ENCODE peak calls at places on chromosomes 3 and 15, in ten cellular contexts. R is IMR-90, Q is H9, L is mesenchymal stem cell, E is A549, N is fibroblast of lung, C is HCT116, S is hepatocyte, Z is DND-41, H is neural progenitor cell. T is an unnamed sample.

GRCh38 chr3:38590521-38590920 is 59.0 kb downstream of the SCN5A start:
- DNase-seq in S (no peak), Q (no peak), Z (no peak), N (no peak), H (no peak), C (no peak), E (no peak), L (no peak), R (no peak), T (no peak)

GRCh38 chr15:83127547-83128150 is 20.2 kb downstream of the TM6SF1 start:
- DNase-seq in S (no peak), R (no peak), L (no peak), E (no peak), Q (no peak), Z (no peak), H (no peak), N (no peak), C (no peak), T (no peak)

GRCh38 chr15:88932271-88932874 is 19.2 kb upstream of the MFGE8 start:
- DNase-seq in L (no peak), C (no peak), H (no peak), R (no peak), S (no peak), Q (no peak), N (peak), Z (no peak), E (no peak), T (no peak)

GRCh38 chr3:149736180-149737100 is 15.8 kb downstream of the COMMD2 start:
- DNase-seq in E (no peak), S (no peak), Z (no peak), Q (no peak), H (no peak), R (peak), N (peak), C (peak), L (peak), T (no peak)

GRCh38 chr15:41832875-41833274 is 5.0 kb downstream of the JMJD7 start:
- DNase-seq in S (no peak), R (no peak), L (no peak), E (no peak), H (no peak), Z (no peak), C (no peak), Q (no peak), N (no peak), T (peak)

GRCh38 chr3:147120029-147120428 is 286.3 kb downstream of the ZIC4 start:
- DNase-seq in Z (no peak), C (no peak), S (peak), N (peak), Q (no peak), H (no peak), E (no peak), L (peak), R (peak), T (no peak)

GRCh38 chr3:111577798-111578685 is 17.1 kb downstream of the ZBED2 start:
- DNase-seq in S (peak), Q (no peak), E (peak), C (peak), N (peak), Z (no peak), L (peak), R (peak), H (peak), T (peak)

GRCh38 chr3:39637807-39638206 is 170.3 kb downstream of the MOBP start:
- DNase-seq in L (peak), H (no peak), Z (no peak), N (peak), Q (no peak), S (peak), R (peak), E (peak), C (peak), T (no peak)

GRCh38 chr15:48493084-48493762 is 152.3 kb downstream of the FBN1 start:
- DNase-seq in Q (no peak), S (no peak), N (peak), L (peak), Z (no peak), C (no peak), R (peak), E (no peak), H (no peak), T (peak)

GRCh38 chr3:119604878-119605277 is 7.2 kb downstream of the PLA1A start:
- DNase-seq in R (peak), H (no peak), S (no peak), Z (no peak), E (no peak), C (no peak), N (peak), Q (no peak), L (no peak), T (peak)

GRCh38 chr15:63915888-63916731 is 82.4 kb upstream of the HERC1 start:
- DNase-seq in H (peak), N (peak), Z (no peak), S (no peak), E (peak), R (peak), Q (peak), L (no peak), C (no peak), T (peak)

GRCh38 chr3:54427951-54428871 is 305.9 kb downstream of the CACNA2D3 start:
- DNase-seq in Q (peak), R (peak), N (peak), L (peak), H (peak), C (peak), S (peak), Z (peak), E (peak), T (peak)

GRCh38 chr3:23819599-23820360 is 14.0 kb downstream of the UBE2E1 start:
- DNase-seq in E (no peak), R (no peak), Q (no peak), N (no peak), L (no peak), Z (no peak), S (no peak), C (no peak), H (peak), T (no peak)

GRCh38 chr3:102156426-102156825 is 278.4 kb upstream of the ZPLD1 start:
- DNase-seq in H (no peak), Z (no peak), E (peak), L (peak), S (peak), C (no peak), R (peak), N (peak), Q (no peak), T (no peak)

GRCh38 chr15:38130739-38131498 is 121.7 kb upstream of the SPRED1 start:
- DNase-seq in C (no peak), Q (no peak), H (peak), Z (no peak), S (peak), N (peak), R (peak), L (peak), E (no peak), T (peak)

GRCh38 chr3:155629006-155629405 is 115.9 kb downstream of the PLCH1 start:
- DNase-seq in C (no peak), Z (no peak), E (no peak), R (no peak), S (no peak), H (no peak), Q (no peak), N (no peak), L (no peak), T (no peak)

GRCh38 chr3:52289747-52290595 is 2.3 kb downstream of the GLYCTK start:
- DNase-seq in E (no peak), Q (no peak), L (no peak), N (no peak), H (no peak), C (no peak), Z (no peak), R (no peak), S (peak), T (peak)

GRCh38 chr15:64883997-64884511 is 27.6 kb upstream of the ANKDD1A start:
- DNase-seq in Q (peak), Z (peak), E (peak), C (no peak), R (peak), S (peak), H (no peak), L (peak), N (peak), T (peak)

GRCh38 chr15:73677146-73677607 is 7.0 kb upstream of the CD276 start:
- DNase-seq in L (peak), N (peak), E (peak), S (peak), C (peak), Q (peak), Z (peak), R (peak), H (peak), T (peak)

GRCh38 chr3:152328841-152329240 is 60.1 kb downstream of the MBNL1 start:
- DNase-seq in L (peak), C (peak), H (no peak), N (peak), Q (no peak), E (peak), R (peak), Z (no peak), S (peak), T (peak)

GRCh38 chr3:160616311-160616710 is 50.9 kb upstream of the KPNA4 start:
- DNase-seq in L (peak), E (no peak), H (no peak), R (peak), Q (no peak), C (no peak), S (no peak), N (peak), Z (no peak), T (no peak)
- H3K4me2 ChIP-seq in L (no peak), E (no peak), H (no peak), R (no peak), Q (no peak), C (no peak), S (no peak), N (no peak), Z (no peak), T (no peak)

DNA sequence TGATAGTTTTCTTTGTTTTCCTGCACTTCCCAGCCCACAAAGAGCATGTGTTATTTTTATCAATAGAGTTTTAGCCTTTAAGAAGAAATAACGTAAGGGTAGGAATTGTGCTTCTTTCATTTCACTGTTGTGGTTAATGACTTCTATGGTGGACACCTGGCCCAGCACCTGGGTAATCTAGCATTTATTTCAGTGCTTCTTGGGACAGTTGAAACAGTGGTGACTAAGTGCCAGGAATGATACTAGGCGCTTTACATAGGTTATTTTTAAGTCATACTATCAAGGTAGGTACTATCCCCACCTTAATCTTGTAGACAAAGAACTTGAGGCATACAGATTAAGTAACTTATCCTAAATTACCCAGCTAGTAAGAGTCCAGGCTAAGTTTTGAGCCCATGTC is 243.8 kb downstream of the SOX2 start:
- DNase-seq in C (no peak), N (no peak), Z (no peak), S (no peak), H (no peak), Q (no peak), L (no peak), R (no peak), E (no peak), T (no peak)
- H3K4me2 ChIP-seq in C (no peak), N (no peak), Z (no peak), S (no peak), H (no peak), Q (no peak), L (no peak), R (no peak), E (no peak), T (no peak)

GRCh38 chr15:80587816-80588456 is 107.2 kb upstream of the ABHD17C start:
- DNase-seq in N (peak), Q (peak), C (no peak), L (peak), S (no peak), Z (no peak), E (no peak), R (peak), H (no peak), T (no peak)
- H3K4me2 ChIP-seq in N (peak), Q (no peak), C (peak), L (no peak), S (no peak), Z (no peak), E (peak), R (no peak), H (no peak), T (peak)

DNA sequence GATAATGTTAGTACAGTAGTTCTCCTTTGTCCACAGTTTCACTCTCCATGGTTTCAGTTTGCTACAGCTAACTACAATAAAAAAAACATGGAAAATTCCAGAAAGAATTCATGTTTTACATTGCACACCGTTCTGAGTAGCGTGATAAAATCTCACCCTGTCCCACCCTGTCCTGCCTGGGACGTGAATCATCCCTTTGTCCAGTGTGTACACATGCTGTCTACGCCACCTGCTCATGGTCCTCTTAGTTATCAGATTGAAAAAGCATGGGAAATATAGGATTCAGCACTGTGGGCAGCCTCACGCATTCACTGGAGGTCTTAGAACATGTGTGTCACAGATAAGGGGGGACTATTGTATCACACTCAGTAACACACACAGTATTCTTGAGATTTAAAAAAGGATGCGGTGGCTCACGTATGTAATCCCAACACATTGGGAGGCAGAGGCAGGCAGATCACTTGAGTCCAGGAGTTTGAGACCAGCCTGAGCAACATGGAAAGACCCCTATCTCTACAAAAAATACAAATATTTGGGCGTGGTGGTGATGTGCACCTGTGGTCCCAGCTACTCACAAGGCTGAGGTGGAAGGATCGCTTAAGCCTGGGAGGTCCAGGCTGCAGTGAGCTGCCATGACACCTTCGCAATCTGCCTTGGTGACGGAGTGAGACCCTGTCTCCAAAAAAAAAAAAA is 8.7 kb upstream of the FLNB start:
- DNase-seq in Z (no peak), L (no peak), S (peak), N (peak), Q (no peak), E (no peak), R (no peak), C (no peak), H (no peak), T (peak)
- H3K4me2 ChIP-seq in Z (no peak), L (no peak), S (peak), N (no peak), Q (no peak), E (peak), R (no peak), C (no peak), H (no peak), T (no peak)

DNA sequence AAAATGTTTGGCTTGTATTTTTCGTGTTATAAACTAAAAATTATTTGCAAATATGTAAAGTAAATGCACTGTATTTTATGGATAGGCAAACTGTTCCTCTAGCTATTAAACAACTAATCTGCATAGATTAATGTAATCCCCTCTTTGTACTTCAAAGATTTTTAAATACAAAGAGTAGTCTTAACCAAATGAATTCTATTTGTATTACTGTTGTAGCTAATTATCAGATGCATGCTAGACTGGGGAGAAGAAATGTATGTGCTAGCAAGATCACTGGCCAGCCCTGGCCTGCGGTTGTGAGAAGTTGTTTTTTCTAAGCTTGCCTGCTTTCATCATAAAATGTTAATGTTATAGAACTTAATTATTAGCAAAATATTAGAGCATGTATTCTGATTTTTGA is 92.6 kb downstream of the STT3B start:
- DNase-seq in N (no peak), C (no peak), R (no peak), E (no peak), Q (no peak), L (no peak), H (peak), S (no peak), Z (no peak), T (no peak)
- H3K4me2 ChIP-seq in N (no peak), C (no peak), R (no peak), E (no peak), Q (no peak), L (no peak), H (no peak), S (no peak), Z (no peak), T (no peak)